ENCODE peak calls at places on chromosomes 16 and 17, in eight cellular contexts. V is ascending aorta; H is stimulated activated CD8-positive, alpha-beta memory T cell treated with anti-CD3 and anti-CD28 coated beads, Interleukin-15, amount 100 ng/mL, for 1 hour; L is ELF-1; X is Peyer's patch; T is HCEC 1CT; A is HTR-8/SVneo; E is NCI-H1092. Z is an unnamed sample.

GRCh38 chr17:83099570-83100181 is 20.3 kb downstream of the METRNL start:
- DNase-seq in V (peak), H (no peak), L (no peak), X (peak), T (no peak), A (no peak), E (no peak), Z (peak)

GRCh38 chr17:71286625-71287024 is 834.2 kb upstream of the SOX9 start:
- DNase-seq in V (no peak), H (no peak), L (no peak), X (no peak), T (no peak), A (no peak), E (no peak), Z (no peak)

GRCh38 chr17:44610331-44610730 is 45.9 kb upstream of the MEIOC start:
- DNase-seq in V (no peak), H (no peak), L (peak), X (no peak), T (no peak), A (no peak), E (peak), Z (no peak)

GRCh38 chr16:47058295-47059086 is 85.0 kb upstream of the DNAJA2 start:
- DNase-seq in V (peak), H (no peak), L (no peak), X (peak), T (no peak), A (no peak), E (peak), Z (no peak)

GRCh38 chr16:67782567-67783352 is 23.6 kb downstream of the RANBP10 start:
- DNase-seq in V (no peak), H (no peak), L (no peak), X (no peak), T (no peak), A (no peak), E (peak), Z (no peak)

GRCh38 chr17:44916059-44916780 is 920 bp upstream of the GFAP start:
- DNase-seq in V (no peak), H (no peak), L (no peak), X (peak), T (no peak), A (no peak), E (no peak), Z (no peak)

GRCh38 chr16:17377360-17378324 is 93.1 kb downstream of the XYLT1 start:
- DNase-seq in V (no peak), H (no peak), L (no peak), X (no peak), T (no peak), A (no peak), E (no peak), Z (no peak)

GRCh38 chr16:6377956-6378355 is 954.7 kb upstream of the RBFOX1 start:
- DNase-seq in V (no peak), H (no peak), L (no peak), X (no peak), T (no peak), A (no peak), E (no peak), Z (no peak)

GRCh38 chr16:69188716-69189115 is 1.8 kb downstream of the SNTB2 start:
- DNase-seq in V (no peak), H (no peak), L (peak), X (no peak), T (peak), A (no peak), E (no peak), Z (no peak)

GRCh38 chr17:19238167-19238505 is 970 bp downstream of the EPN2 start:
- DNase-seq in V (peak), H (no peak), L (peak), X (peak), T (no peak), A (peak), E (no peak), Z (peak)

GRCh38 chr17:18186271-18186982 is 2.8 kb downstream of the ALKBH5 start:
- DNase-seq in V (no peak), H (no peak), L (no peak), X (no peak), T (no peak), A (no peak), E (no peak), Z (no peak)

GRCh38 chr17:80763293-80763867 is 218.7 kb downstream of the RPTOR start:
- DNase-seq in V (no peak), H (no peak), L (no peak), X (no peak), T (no peak), A (no peak), E (no peak), Z (no peak)

GRCh38 chr17:27808629-27809028 is 8.3 kb upstream of the NOS2 start:
- DNase-seq in V (no peak), H (no peak), L (no peak), X (no peak), T (no peak), A (no peak), E (no peak), Z (no peak)

GRCh38 chr16:28326881-28327610 is 34.7 kb downstream of the SBK1 start:
- DNase-seq in V (no peak), H (peak), L (peak), X (peak), T (peak), A (peak), E (no peak), Z (peak)

GRCh38 chr16:2223375-2224182 is at the start of gene E4F1:
- DNase-seq in V (peak), H (peak), L (peak), X (peak), T (peak), A (peak), E (peak), Z (peak)